ENCODE peak calls at places on chromosomes 5 and 9, in six cellular contexts. C, V, A, Y, N and T are unnamed samples.

GRCh38 chr5:2866622-2867372 is 115.3 kb upstream of the IRX2 start:
- DNase-seq in N (no peak), A (no peak), V (no peak), Y (no peak), C (no peak), T (no peak)

GRCh38 chr5:169772688-169773087 is 135.6 kb downstream of the DOCK2 start:
- DNase-seq in V (no peak), Y (no peak), N (no peak), A (no peak), C (no peak), T (no peak)

GRCh38 chr9:114697951-114698351 is 16.0 kb upstream of the TEX48 start:
- DNase-seq in N (no peak), C (no peak), V (no peak), Y (no peak), A (no peak), T (no peak)

GRCh38 chr5:42811591-42812392 is at the start of gene SELENOP:
- DNase-seq in A (no peak), Y (no peak), V (peak; percentile 81), C (no peak), N (peak; percentile 77), T (peak; percentile 75)

GRCh38 chr9:132150256-132150655 is 11.6 kb upstream of the NTNG2 start:
- DNase-seq in Y (no peak), V (no peak), C (no peak), N (no peak), A (no peak), T (no peak)

GRCh38 chr5:55857247-55857640 is 6.1 kb downstream of the IL31RA start:
- DNase-seq in N (no peak), V (no peak), C (no peak), A (no peak), Y (no peak), T (no peak)

GRCh38 chr5:50854082-50854481 is 187.6 kb downstream of the PARP8 start:
- DNase-seq in V (no peak), N (no peak), Y (no peak), A (no peak), C (no peak), T (no peak)

GRCh38 chr5:141260458-141261237 is 15.5 kb downstream of the PCDHB15 start:
- DNase-seq in N (no peak), C (no peak), A (no peak), V (no peak), Y (no peak), T (peak; percentile 47)

DNA sequence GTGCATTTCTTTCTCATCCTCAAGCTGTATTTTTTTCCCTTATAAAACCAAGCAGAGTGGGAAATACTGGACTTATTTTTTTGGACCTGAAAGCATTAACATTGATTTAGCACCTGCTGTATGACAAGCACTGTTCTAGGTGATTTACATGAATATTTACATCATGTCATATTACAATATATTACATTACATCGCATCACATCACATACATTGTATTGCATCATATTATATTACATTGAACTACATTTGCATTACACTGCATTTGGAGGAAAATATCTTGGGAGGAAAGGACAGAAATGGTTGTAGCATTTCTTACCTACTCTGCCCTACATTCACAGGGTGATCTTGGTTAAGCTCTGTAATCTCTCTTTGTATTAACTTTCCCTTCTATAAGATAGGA is 11.2 kb upstream of the PDCD1LG2 start:
- DNase-seq in V (no peak), C (no peak), A (no peak), Y (no peak), N (no peak), T (no peak)
- H3K27ac ChIP-seq in V (no peak overlapping the region), C (no peak overlapping the region), A (no peak overlapping the region), Y (no peak overlapping the region), N (no peak overlapping the region), T (no peak overlapping the region)

DNA sequence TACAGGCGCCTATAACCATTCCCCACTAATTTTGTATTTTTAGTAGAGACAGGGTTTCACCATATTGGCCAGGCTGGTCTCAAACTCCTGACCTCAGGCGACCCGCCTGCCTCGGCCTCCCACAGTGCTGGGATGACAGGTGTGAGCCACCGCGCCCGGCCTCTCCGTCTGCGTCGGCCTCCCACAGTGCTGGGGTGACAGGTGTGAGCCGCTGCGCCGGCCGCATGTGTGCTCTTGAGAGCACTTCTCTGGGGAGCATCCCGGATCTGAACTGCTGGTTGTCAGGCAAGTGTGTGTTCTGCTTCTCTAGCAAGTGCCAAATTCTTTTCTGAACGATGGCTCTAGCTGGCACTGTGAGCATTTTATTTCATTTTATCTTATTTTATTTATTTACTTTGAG is 3.7 kb upstream of the ENTPD2 start:
- DNase-seq in A (no peak), C (no peak), Y (peak; percentile 52), V (no peak), N (no peak), T (no peak)
- H3K27ac ChIP-seq in A (no peak overlapping the region), C (no peak overlapping the region), Y (no peak overlapping the region), V (no peak overlapping the region), N (no peak overlapping the region), T (no peak overlapping the region)

DNA sequence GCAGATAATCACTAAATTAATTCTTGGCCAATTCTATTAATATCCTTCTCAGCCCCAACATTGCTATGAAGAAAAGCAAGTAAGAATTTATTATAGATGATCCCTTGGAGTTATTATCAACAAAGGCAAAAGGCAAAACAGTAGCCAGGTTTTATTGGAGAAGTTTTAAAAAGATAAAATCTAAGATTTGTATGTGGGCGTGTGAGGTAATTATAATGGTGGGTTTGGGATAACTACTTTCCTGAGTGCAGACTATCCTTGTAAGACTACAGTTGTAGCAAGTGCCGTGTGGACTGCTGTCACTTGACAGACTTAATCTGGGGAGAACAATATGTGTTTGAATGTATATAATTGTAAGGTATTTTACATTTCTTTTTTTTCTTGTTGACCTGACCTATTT is 23.2 kb downstream of the SLC31A1 start:
- DNase-seq in N (no peak), C (no peak), V (no peak), Y (no peak), A (no peak), T (no peak)
- H3K27ac ChIP-seq in N (no peak overlapping the region), C (no peak overlapping the region), V (no peak overlapping the region), Y (no peak overlapping the region), A (no peak overlapping the region), T (no peak overlapping the region)

GRCh38 chr9:126722252-126722921 is 82.5 kb upstream of the ZBTB43 start:
- DNase-seq in V (peak; percentile 90), N (peak; percentile 94), A (peak; percentile 37), C (peak; percentile 79), Y (peak; percentile 87), T (peak; percentile 95)
- H3K27ac ChIP-seq in V (peak overlapping the region; percentile 75), N (no peak overlapping the region), A (no peak overlapping the region), C (peak overlapping the region; percentile 94), Y (peak overlapping the region; percentile 64), T (no peak overlapping the region)

DNA sequence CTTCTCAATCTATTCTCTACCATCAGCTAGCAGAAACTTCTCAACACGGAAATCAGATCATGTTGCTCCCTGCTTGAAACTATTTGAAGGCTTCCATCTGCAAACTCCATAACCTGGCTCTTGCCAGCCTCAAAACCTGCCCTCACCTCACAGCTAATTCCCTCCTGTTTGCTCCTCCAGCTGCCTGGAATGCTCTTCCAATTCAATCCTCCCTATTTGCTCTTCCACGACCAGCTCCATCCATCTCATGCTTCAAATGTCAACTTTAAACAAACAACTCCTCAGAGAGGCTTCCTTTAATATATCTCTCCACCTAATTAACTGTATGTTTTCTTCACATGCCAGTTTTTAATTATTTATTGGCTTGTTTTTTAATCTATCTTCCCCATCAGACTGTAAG is 1.5 kb downstream of the PLAA start:
- DNase-seq in V (no peak), Y (no peak), C (no peak), A (no peak), N (no peak), T (peak; percentile 15)
- H3K27ac ChIP-seq in V (no peak overlapping the region), Y (no peak overlapping the region), C (no peak overlapping the region), A (no peak overlapping the region), N (no peak overlapping the region), T (no peak overlapping the region)

GRCh38 chr9:4137234-4137633 is 162.6 kb downstream of the GLIS3 start:
- DNase-seq in V (no peak), Y (no peak), N (no peak), A (peak; percentile 92), C (no peak), T (peak; percentile 44)
- H3K27ac ChIP-seq in V (peak overlapping the region; percentile 13), Y (peak overlapping the region; percentile 53), N (no peak overlapping the region), A (peak overlapping the region; percentile 88), C (no peak overlapping the region), T (no peak overlapping the region)

GRCh38 chr5:167633931-167634341 is 657.5 kb upstream of the WWC1 start:
- DNase-seq in V (no peak), Y (no peak), C (no peak), N (no peak), A (peak; percentile 83), T (no peak)
- H3K27ac ChIP-seq in V (no peak overlapping the region), Y (no peak overlapping the region), C (no peak overlapping the region), N (no peak overlapping the region), A (peak overlapping the region; percentile 82), T (no peak overlapping the region)

GRCh38 chr9:36470891-36471290 is 70.8 kb upstream of the RNF38 start:
- DNase-seq in Y (no peak), N (no peak), C (peak; percentile 52), V (peak; percentile 70), A (peak; percentile 61), T (no peak)
- H3K27ac ChIP-seq in Y (peak overlapping the region; percentile 56), N (no peak overlapping the region), C (peak overlapping the region; percentile 79), V (peak overlapping the region; percentile 77), A (peak overlapping the region; percentile 74), T (peak overlapping the region; percentile 6)

GRCh38 chr5:68274847-68275700 is 59.5 kb downstream of the PIK3R1 start:
- DNase-seq in N (no peak), V (no peak), A (no peak), Y (no peak), C (peak; percentile 76), T (no peak)

GRCh38 chr5:68271124-68271523 is 55.6 kb downstream of the PIK3R1 start:
- DNase-seq in Y (no peak), A (no peak), C (no peak), V (no peak), N (no peak), T (no peak)

GRCh38 chr5:68272289-68272688 is 56.7 kb downstream of the PIK3R1 start:
- DNase-seq in V (no peak), C (peak; percentile 56), N (no peak), Y (no peak), A (no peak), T (no peak)

GRCh38 chr5:68276740-68277139 is 61.2 kb downstream of the PIK3R1 start:
- DNase-seq in V (no peak), N (no peak), A (no peak), C (no peak), Y (no peak), T (no peak)

DNA sequence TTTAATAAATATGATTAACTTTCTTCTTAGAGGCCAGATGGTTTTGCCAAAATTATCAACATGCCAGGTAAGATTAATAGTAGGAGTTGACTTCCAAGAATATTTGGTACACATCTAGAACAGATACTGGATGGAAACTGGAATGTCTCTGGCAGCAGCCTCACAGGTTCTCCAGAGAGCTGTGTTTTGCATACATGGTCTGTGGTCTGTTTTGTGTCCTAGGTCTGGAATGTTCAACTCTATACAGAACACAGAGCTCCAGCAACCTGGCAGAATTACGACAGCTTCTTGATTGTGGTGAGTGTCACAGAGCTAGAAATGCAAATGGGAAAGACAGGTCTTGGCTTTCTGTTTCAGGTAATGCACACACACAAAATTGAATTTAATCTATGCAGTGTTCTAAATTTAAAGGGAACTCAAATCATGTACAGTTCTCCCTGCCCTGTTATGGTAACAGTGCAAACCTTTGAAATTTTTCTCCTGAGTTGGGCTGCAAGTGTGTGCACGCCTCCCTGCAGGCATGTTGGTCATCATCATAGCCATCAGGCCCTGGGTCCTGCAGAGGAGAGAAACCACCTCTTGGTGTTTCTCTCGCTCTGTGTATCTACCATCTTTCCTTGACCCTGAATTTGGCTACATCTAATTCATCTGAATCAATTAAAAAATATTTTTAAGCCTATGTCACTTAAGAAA is 58.3 kb downstream of the PIK3R1 start:
- DNase-seq in Y (no peak), C (no peak), N (no peak), A (no peak), V (no peak), T (no peak)
- H3K27ac ChIP-seq in Y (no peak overlapping the region), C (peak overlapping the region; percentile 89), N (no peak overlapping the region), A (no peak overlapping the region), V (peak overlapping the region; percentile 89), T (no peak overlapping the region)